ENCODE peak calls at places on chromosomes 4 and X, in six cellular contexts. One of them, this sample, is unnamed.

GRCh38 chrX:57918750-57919436 is 8.6 kb upstream of the ZXDA start:
- DNase-seq in mesenchymal stem cell: peak
- DNase-seq in IMR-90: peak
- DNase-seq in neuronal stem cell: no peak
- DNase-seq in trophoblast cell: peak
- DNase-seq in mesendoderm: peak
- DNase-seq in this sample: no peak

GRCh38 chr4:29052266-29052665 is 1667.9 kb upstream of the PCDH7 start:
- DNase-seq in mesenchymal stem cell: no peak
- DNase-seq in IMR-90: no peak
- DNase-seq in neuronal stem cell: no peak
- DNase-seq in trophoblast cell: no peak
- DNase-seq in mesendoderm: peak
- DNase-seq in this sample: peak

GRCh38 chrX:153882557-153882956 is 3.4 kb downstream of the L1CAM start:
- DNase-seq in mesenchymal stem cell: no peak
- DNase-seq in IMR-90: no peak
- DNase-seq in neuronal stem cell: no peak
- DNase-seq in trophoblast cell: no peak
- DNase-seq in mesendoderm: no peak
- DNase-seq in this sample: no peak

GRCh38 chr4:41526628-41527027 is 11.3 kb upstream of the LIMCH1 start:
- DNase-seq in mesenchymal stem cell: no peak
- DNase-seq in IMR-90: peak
- DNase-seq in neuronal stem cell: no peak
- DNase-seq in trophoblast cell: peak
- DNase-seq in mesendoderm: no peak
- DNase-seq in this sample: no peak

GRCh38 chr4:144894525-144894924 is 203.5 kb downstream of the ANAPC10 start:
- DNase-seq in mesenchymal stem cell: peak
- DNase-seq in IMR-90: peak
- DNase-seq in neuronal stem cell: no peak
- DNase-seq in trophoblast cell: no peak
- DNase-seq in mesendoderm: no peak
- DNase-seq in this sample: no peak

GRCh38 chr4:40185830-40186664 is 10.8 kb upstream of the RHOH start:
- DNase-seq in mesenchymal stem cell: no peak
- DNase-seq in IMR-90: peak
- DNase-seq in neuronal stem cell: no peak
- DNase-seq in trophoblast cell: no peak
- DNase-seq in mesendoderm: no peak
- DNase-seq in this sample: no peak

GRCh38 chr4:151458148-151458547 is 49.2 kb downstream of the FHIP1A start:
- DNase-seq in mesenchymal stem cell: no peak
- DNase-seq in IMR-90: no peak
- DNase-seq in neuronal stem cell: no peak
- DNase-seq in trophoblast cell: no peak
- DNase-seq in mesendoderm: no peak
- DNase-seq in this sample: no peak

GRCh38 chr4:62898115-62898514 is 1511.1 kb downstream of the TECRL start:
- DNase-seq in mesenchymal stem cell: no peak
- DNase-seq in IMR-90: no peak
- DNase-seq in neuronal stem cell: no peak
- DNase-seq in trophoblast cell: no peak
- DNase-seq in mesendoderm: no peak
- DNase-seq in this sample: no peak

GRCh38 chrX:129698150-129698549 is 40.6 kb upstream of the XPNPEP2 start:
- DNase-seq in mesenchymal stem cell: no peak
- DNase-seq in IMR-90: no peak
- DNase-seq in neuronal stem cell: no peak
- DNase-seq in trophoblast cell: no peak
- DNase-seq in mesendoderm: no peak
- DNase-seq in this sample: no peak

GRCh38 chrX:84441143-84441542 is 61.1 kb downstream of the HDX start:
- DNase-seq in mesenchymal stem cell: peak
- DNase-seq in IMR-90: peak
- DNase-seq in neuronal stem cell: no peak
- DNase-seq in trophoblast cell: no peak
- DNase-seq in mesendoderm: no peak
- DNase-seq in this sample: no peak

GRCh38 chr4:83112239-83112638 is 2.3 kb downstream of the PLAC8 start:
- DNase-seq in mesenchymal stem cell: no peak
- DNase-seq in IMR-90: no peak
- DNase-seq in neuronal stem cell: no peak
- DNase-seq in trophoblast cell: peak
- DNase-seq in mesendoderm: no peak
- DNase-seq in this sample: no peak

GRCh38 chr4:54159543-54159942 is 59.6 kb downstream of the GSX2 start:
- DNase-seq in mesenchymal stem cell: no peak
- DNase-seq in IMR-90: no peak
- DNase-seq in neuronal stem cell: no peak
- DNase-seq in trophoblast cell: no peak
- DNase-seq in mesendoderm: no peak
- DNase-seq in this sample: no peak

GRCh38 chrX:397575-397974 is 10.9 kb upstream of the PPP2R3B start:
- DNase-seq in mesenchymal stem cell: peak
- DNase-seq in IMR-90: peak
- DNase-seq in neuronal stem cell: peak
- DNase-seq in trophoblast cell: no peak
- DNase-seq in mesendoderm: peak
- DNase-seq in this sample: peak

GRCh38 chr4:105859233-105859632 is 36.0 kb upstream of the NPNT start:
- DNase-seq in mesenchymal stem cell: peak
- DNase-seq in IMR-90: peak
- DNase-seq in neuronal stem cell: no peak
- DNase-seq in trophoblast cell: peak
- DNase-seq in mesendoderm: no peak
- DNase-seq in this sample: no peak

GRCh38 chr4:8088966-8089491 is 69.6 kb downstream of the ABLIM2 start:
- DNase-seq in mesenchymal stem cell: no peak
- DNase-seq in IMR-90: no peak
- DNase-seq in neuronal stem cell: no peak
- DNase-seq in trophoblast cell: no peak
- DNase-seq in mesendoderm: no peak
- DNase-seq in this sample: no peak
- H3K4ac ChIP-seq in mesenchymal stem cell: no peak
- H3K4ac ChIP-seq in IMR-90: no peak
- H3K4ac ChIP-seq in neuronal stem cell: no peak
- H3K4ac ChIP-seq in trophoblast cell: no peak
- H3K4ac ChIP-seq in mesendoderm: no peak
- H3K4ac ChIP-seq in this sample: no peak

GRCh38 chr4:130808492-130808891 is 1712.5 kb downstream of the C4orf33 start:
- DNase-seq in mesenchymal stem cell: peak
- DNase-seq in IMR-90: no peak
- DNase-seq in neuronal stem cell: no peak
- DNase-seq in trophoblast cell: peak
- DNase-seq in mesendoderm: peak
- DNase-seq in this sample: no peak
- H3K4ac ChIP-seq in mesenchymal stem cell: no peak
- H3K4ac ChIP-seq in IMR-90: no peak
- H3K4ac ChIP-seq in neuronal stem cell: no peak
- H3K4ac ChIP-seq in trophoblast cell: no peak
- H3K4ac ChIP-seq in mesendoderm: no peak
- H3K4ac ChIP-seq in this sample: no peak

DNA sequence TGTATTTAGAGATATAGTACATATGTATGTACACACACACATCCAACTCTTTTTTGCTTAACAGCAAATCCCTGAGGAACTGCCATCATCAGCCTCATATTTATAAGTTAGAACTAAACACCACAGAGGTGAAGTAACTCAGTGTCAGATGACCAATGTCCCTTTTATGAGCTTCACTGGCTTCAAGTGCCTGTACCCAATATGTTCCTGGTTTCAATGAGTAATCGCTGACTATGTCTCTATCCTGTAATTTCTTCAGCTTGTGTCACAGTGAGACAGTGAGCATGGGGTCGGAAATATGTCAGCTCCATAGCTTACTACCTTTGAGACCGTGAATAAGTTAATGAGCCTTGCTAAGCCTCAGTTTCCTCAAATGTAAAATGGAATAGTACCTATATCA is 136.2 kb upstream of the RASGEF1B start:
- DNase-seq in mesenchymal stem cell: peak
- DNase-seq in IMR-90: no peak
- DNase-seq in neuronal stem cell: no peak
- DNase-seq in trophoblast cell: peak
- DNase-seq in mesendoderm: no peak
- DNase-seq in this sample: no peak
- H3K4ac ChIP-seq in mesenchymal stem cell: no peak
- H3K4ac ChIP-seq in IMR-90: no peak
- H3K4ac ChIP-seq in neuronal stem cell: no peak
- H3K4ac ChIP-seq in trophoblast cell: no peak
- H3K4ac ChIP-seq in mesendoderm: no peak
- H3K4ac ChIP-seq in this sample: no peak

DNA sequence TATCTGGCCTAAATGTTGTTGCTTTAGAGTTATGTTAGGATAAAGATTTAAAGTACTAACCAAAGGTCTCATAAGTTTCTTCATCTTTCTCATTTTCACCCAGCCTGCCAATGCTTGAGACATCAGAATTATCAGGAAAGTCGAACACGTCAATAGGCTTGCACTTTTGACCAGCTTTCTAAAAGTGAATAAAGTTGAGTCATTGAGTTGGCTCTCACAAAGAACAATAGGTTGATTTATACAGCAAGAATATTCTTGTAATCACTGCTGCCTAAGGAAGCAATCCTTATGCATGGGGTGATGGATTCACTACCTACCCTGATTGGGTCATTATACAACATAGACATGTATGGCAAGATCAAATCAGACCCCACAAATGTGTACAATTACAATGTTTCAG is 5.0 kb downstream of the CENPU start:
- DNase-seq in mesenchymal stem cell: no peak
- DNase-seq in IMR-90: peak
- DNase-seq in neuronal stem cell: no peak
- DNase-seq in trophoblast cell: no peak
- DNase-seq in mesendoderm: no peak
- DNase-seq in this sample: no peak
- H3K4ac ChIP-seq in mesenchymal stem cell: no peak
- H3K4ac ChIP-seq in IMR-90: no peak
- H3K4ac ChIP-seq in neuronal stem cell: no peak
- H3K4ac ChIP-seq in trophoblast cell: no peak
- H3K4ac ChIP-seq in mesendoderm: no peak
- H3K4ac ChIP-seq in this sample: no peak

GRCh38 chr4:128686810-128687209 is 122.7 kb upstream of the JADE1 start:
- DNase-seq in mesenchymal stem cell: no peak
- DNase-seq in IMR-90: peak
- DNase-seq in neuronal stem cell: no peak
- DNase-seq in trophoblast cell: no peak
- DNase-seq in mesendoderm: no peak
- DNase-seq in this sample: no peak
- H3K4ac ChIP-seq in mesenchymal stem cell: no peak
- H3K4ac ChIP-seq in IMR-90: no peak
- H3K4ac ChIP-seq in neuronal stem cell: no peak
- H3K4ac ChIP-seq in trophoblast cell: no peak
- H3K4ac ChIP-seq in mesendoderm: no peak
- H3K4ac ChIP-seq in this sample: no peak

DNA sequence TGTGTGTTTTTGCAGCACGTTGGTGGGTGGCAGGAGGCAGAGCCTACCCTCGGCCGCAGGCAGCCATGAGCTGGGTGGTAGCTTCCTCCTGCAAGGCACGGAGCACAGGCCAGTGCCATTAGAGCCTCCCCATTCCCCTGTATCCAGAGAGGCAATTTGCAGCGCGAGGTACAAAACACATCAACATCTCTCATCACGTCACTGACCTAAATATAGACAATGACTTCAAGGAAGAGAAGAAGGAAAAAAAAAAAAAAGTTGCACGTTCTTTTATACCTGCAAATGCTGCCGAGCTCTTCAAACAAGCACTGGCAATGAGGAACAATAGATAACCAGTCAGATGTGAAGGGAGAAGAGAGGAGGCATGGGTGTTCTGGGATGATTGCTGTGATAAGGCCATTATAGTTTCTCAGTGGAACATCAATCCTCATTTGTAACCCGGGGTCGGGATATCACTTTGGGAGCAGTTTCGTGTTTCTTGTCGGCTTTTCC is 159.9 kb downstream of the MGST2 start:
- DNase-seq in mesenchymal stem cell: no peak
- DNase-seq in IMR-90: no peak
- DNase-seq in neuronal stem cell: no peak
- DNase-seq in trophoblast cell: no peak
- DNase-seq in mesendoderm: peak
- DNase-seq in this sample: peak
- H3K4ac ChIP-seq in mesenchymal stem cell: no peak
- H3K4ac ChIP-seq in IMR-90: no peak
- H3K4ac ChIP-seq in neuronal stem cell: no peak
- H3K4ac ChIP-seq in trophoblast cell: no peak
- H3K4ac ChIP-seq in mesendoderm: no peak
- H3K4ac ChIP-seq in this sample: no peak

GRCh38 chr4:55180980-55181379 is 55.6 kb upstream of the KDR start:
- DNase-seq in mesenchymal stem cell: peak
- DNase-seq in IMR-90: no peak
- DNase-seq in neuronal stem cell: no peak
- DNase-seq in trophoblast cell: no peak
- DNase-seq in mesendoderm: peak
- DNase-seq in this sample: no peak

GRCh38 chr4:55176497-55176896 is 51.1 kb upstream of the KDR start:
- DNase-seq in mesenchymal stem cell: peak
- DNase-seq in IMR-90: no peak
- DNase-seq in neuronal stem cell: no peak
- DNase-seq in trophoblast cell: no peak
- DNase-seq in mesendoderm: no peak
- DNase-seq in this sample: no peak

GRCh38 chr4:55175779-55176231 is 50.4 kb upstream of the KDR start:
- DNase-seq in mesenchymal stem cell: peak
- DNase-seq in IMR-90: peak
- DNase-seq in neuronal stem cell: no peak
- DNase-seq in trophoblast cell: peak
- DNase-seq in mesendoderm: peak
- DNase-seq in this sample: no peak

GRCh38 chr4:55177461-55177860 is 52.1 kb upstream of the KDR start:
- DNase-seq in mesenchymal stem cell: no peak
- DNase-seq in IMR-90: no peak
- DNase-seq in neuronal stem cell: no peak
- DNase-seq in trophoblast cell: no peak
- DNase-seq in mesendoderm: no peak
- DNase-seq in this sample: no peak

GRCh38 chr4:55178226-55179005 is 53.0 kb upstream of the KDR start:
- DNase-seq in mesenchymal stem cell: no peak
- DNase-seq in IMR-90: no peak
- DNase-seq in neuronal stem cell: no peak
- DNase-seq in trophoblast cell: no peak
- DNase-seq in mesendoderm: peak
- DNase-seq in this sample: no peak
- H3K4ac ChIP-seq in mesenchymal stem cell: no peak
- H3K4ac ChIP-seq in IMR-90: no peak
- H3K4ac ChIP-seq in neuronal stem cell: no peak
- H3K4ac ChIP-seq in trophoblast cell: no peak
- H3K4ac ChIP-seq in mesendoderm: peak
- H3K4ac ChIP-seq in this sample: no peak

DNA sequence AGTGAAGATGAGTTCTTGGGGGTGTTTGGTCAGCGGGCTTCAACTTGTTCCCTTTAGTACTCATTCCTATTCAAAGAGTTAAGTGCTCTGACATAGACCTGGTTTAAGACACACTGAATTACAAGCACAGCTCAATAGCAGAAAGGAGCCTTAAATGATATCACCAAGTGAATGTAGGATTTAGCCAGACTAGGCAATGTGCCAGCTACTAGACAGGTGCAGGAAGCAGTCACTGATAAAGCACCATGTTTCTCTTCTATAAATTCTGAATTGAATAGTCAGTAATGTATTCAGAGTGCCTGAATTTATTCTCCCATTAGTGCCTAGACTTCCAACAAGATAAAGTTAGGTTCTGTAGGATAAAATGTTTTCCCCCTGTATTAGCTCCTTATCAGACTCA is 63.6 kb downstream of the ASB9 start:
- DNase-seq in mesenchymal stem cell: no peak
- DNase-seq in IMR-90: no peak
- DNase-seq in neuronal stem cell: no peak
- DNase-seq in trophoblast cell: no peak
- DNase-seq in mesendoderm: no peak
- DNase-seq in this sample: no peak
- H3K4ac ChIP-seq in mesenchymal stem cell: no peak
- H3K4ac ChIP-seq in IMR-90: no peak
- H3K4ac ChIP-seq in neuronal stem cell: no peak
- H3K4ac ChIP-seq in trophoblast cell: no peak
- H3K4ac ChIP-seq in mesendoderm: no peak
- H3K4ac ChIP-seq in this sample: no peak